ENCODE peak calls at places on chromosomes 4 and X, in six cellular contexts. One of them, this sample, is unnamed.
A peak's percentile ranks its signal among the peaks of the same experiment; 100 is the strongest.

GRCh38 chr4:26321326-26322276 is 787 bp downstream of the RBPJ start:
- DNase-seq in thoracic aorta: no peak
- DNase-seq in endothelial cell of umbilical vein: peak; percentile 41
- DNase-seq in K562: no peak
- DNase-seq in heart right ventricle: no peak
- DNase-seq in right lobe of liver: peak; percentile 54
- DNase-seq in this sample: peak; percentile 41

GRCh38 chrX:97446298-97446882 is 562.7 kb downstream of the RPA4 start:
- DNase-seq in heart right ventricle: no peak
- DNase-seq in thoracic aorta: no peak
- DNase-seq in endothelial cell of umbilical vein: peak; percentile 9
- DNase-seq in right lobe of liver: no peak
- DNase-seq in K562: no peak
- DNase-seq in this sample: no peak

GRCh38 chrX:134880866-134881265 is 109.9 kb upstream of the SMIM10 start:
- DNase-seq in thoracic aorta: no peak
- DNase-seq in K562: no peak
- DNase-seq in right lobe of liver: no peak
- DNase-seq in endothelial cell of umbilical vein: no peak
- DNase-seq in heart right ventricle: no peak
- DNase-seq in this sample: no peak

GRCh38 chrX:148500428-148501120 is at the start of gene AFF2:
- DNase-seq in K562: no peak
- DNase-seq in heart right ventricle: peak; percentile 4
- DNase-seq in endothelial cell of umbilical vein: peak; percentile 11
- DNase-seq in right lobe of liver: peak; percentile 38
- DNase-seq in thoracic aorta: no peak
- DNase-seq in this sample: peak; percentile 64

GRCh38 chrX:108731144-108731543 is 5.2 kb downstream of the IRS4 start:
- DNase-seq in endothelial cell of umbilical vein: no peak
- DNase-seq in thoracic aorta: no peak
- DNase-seq in heart right ventricle: no peak
- DNase-seq in K562: no peak
- DNase-seq in right lobe of liver: no peak
- DNase-seq in this sample: no peak

GRCh38 chr4:100093091-100093866 is 97.0 kb downstream of the DDIT4L start:
- DNase-seq in K562: peak; percentile 62
- DNase-seq in right lobe of liver: peak; percentile 63
- DNase-seq in thoracic aorta: peak; percentile 61
- DNase-seq in heart right ventricle: peak; percentile 83
- DNase-seq in endothelial cell of umbilical vein: peak; percentile 89
- DNase-seq in this sample: peak; percentile 91

GRCh38 chr4:149176019-149176418 is 639.6 kb downstream of the IQCM start:
- DNase-seq in endothelial cell of umbilical vein: no peak
- DNase-seq in heart right ventricle: no peak
- DNase-seq in thoracic aorta: no peak
- DNase-seq in K562: no peak
- DNase-seq in right lobe of liver: no peak
- DNase-seq in this sample: peak; percentile 20

GRCh38 chr4:25913056-25913850 is 767 bp upstream of the SMIM20 start:
- DNase-seq in endothelial cell of umbilical vein: peak; percentile 15
- DNase-seq in K562: no peak
- DNase-seq in thoracic aorta: no peak
- DNase-seq in heart right ventricle: peak; percentile 30
- DNase-seq in right lobe of liver: peak; percentile 41
- DNase-seq in this sample: peak; percentile 60

GRCh38 chr4:123994917-123995316 is 598.3 kb downstream of the SPRY1 start:
- DNase-seq in right lobe of liver: no peak
- DNase-seq in heart right ventricle: no peak
- DNase-seq in endothelial cell of umbilical vein: no peak
- DNase-seq in thoracic aorta: no peak
- DNase-seq in K562: no peak
- DNase-seq in this sample: no peak

GRCh38 chr4:139647952-139648351 is 17.7 kb upstream of the MGST2 start:
- DNase-seq in K562: no peak
- DNase-seq in thoracic aorta: no peak
- DNase-seq in endothelial cell of umbilical vein: no peak
- DNase-seq in heart right ventricle: no peak
- DNase-seq in right lobe of liver: no peak
- DNase-seq in this sample: no peak
- H3K4me3 ChIP-seq in K562: no peak overlapping the region
- H3K4me3 ChIP-seq in thoracic aorta: no peak overlapping the region
- H3K4me3 ChIP-seq in endothelial cell of umbilical vein: no peak overlapping the region
- H3K4me3 ChIP-seq in heart right ventricle: no peak overlapping the region
- H3K4me3 ChIP-seq in right lobe of liver: no peak overlapping the region
- H3K4me3 ChIP-seq in this sample: no peak overlapping the region

DNA sequence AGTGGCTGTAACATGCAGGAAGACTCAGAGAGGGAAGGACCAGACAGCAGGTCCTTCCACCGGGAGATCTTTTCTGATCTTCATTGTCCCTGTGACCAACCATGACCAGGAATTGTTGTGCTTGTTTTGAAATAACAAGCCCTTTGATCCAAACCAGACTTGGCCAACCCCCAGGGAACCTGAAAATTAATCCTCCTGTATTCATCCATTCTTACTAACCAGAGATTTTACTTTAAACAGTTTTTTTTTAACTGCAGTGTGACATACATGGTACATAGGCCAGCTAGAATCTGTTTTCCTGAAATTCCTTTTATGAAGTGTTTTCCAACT is 4.0 kb downstream of the WFS1 start:
- DNase-seq in endothelial cell of umbilical vein: no peak
- DNase-seq in K562: no peak
- DNase-seq in heart right ventricle: no peak
- DNase-seq in right lobe of liver: no peak
- DNase-seq in thoracic aorta: no peak
- DNase-seq in this sample: no peak
- H3K4me1 ChIP-seq in endothelial cell of umbilical vein: peaks cover 24% of the 10 kb centered on the region
- H3K4me1 ChIP-seq in K562: peaks cover 16% of the 10 kb centered on the region
- H3K4me1 ChIP-seq in heart right ventricle: peaks cover 88% of the 10 kb centered on the region
- H3K4me1 ChIP-seq in right lobe of liver: peaks cover 4% of the 10 kb centered on the region
- H3K4me1 ChIP-seq in thoracic aorta: peaks cover 88% of the 10 kb centered on the region
- H3K4me1 ChIP-seq in this sample: peaks cover 38% of the 10 kb centered on the region

GRCh38 chr4:185396724-185397402 is at the start of gene ANKRD37:
- DNase-seq in K562: peak; percentile 43
- DNase-seq in thoracic aorta: no peak
- DNase-seq in endothelial cell of umbilical vein: peak; percentile 69
- DNase-seq in heart right ventricle: peak; percentile 23
- DNase-seq in right lobe of liver: peak; percentile 68
- DNase-seq in this sample: peak; percentile 47

GRCh38 chr4:185395255-185395955 is at the start of gene LRP2BP:
- DNase-seq in heart right ventricle: no peak
- DNase-seq in endothelial cell of umbilical vein: peak; percentile 46
- DNase-seq in thoracic aorta: no peak
- DNase-seq in K562: no peak
- DNase-seq in right lobe of liver: no peak
- DNase-seq in this sample: no peak

GRCh38 chr4:185392156-185392555 is 3.6 kb downstream of the LRP2BP start:
- DNase-seq in right lobe of liver: no peak
- DNase-seq in heart right ventricle: no peak
- DNase-seq in endothelial cell of umbilical vein: no peak
- DNase-seq in K562: no peak
- DNase-seq in thoracic aorta: no peak
- DNase-seq in this sample: no peak

GRCh38 chr4:185395956-185396723 is 416 bp upstream of the LRP2BP start:
- DNase-seq in thoracic aorta: peak; percentile 80
- DNase-seq in endothelial cell of umbilical vein: peak; percentile 99
- DNase-seq in right lobe of liver: peak; percentile 98
- DNase-seq in heart right ventricle: peak; percentile 96
- DNase-seq in K562: peak; percentile 99
- DNase-seq in this sample: peak; percentile 97

GRCh38 chr4:185394568-185395254 is 1.0 kb downstream of the LRP2BP start:
- DNase-seq in right lobe of liver: no peak
- DNase-seq in thoracic aorta: no peak
- DNase-seq in heart right ventricle: no peak
- DNase-seq in K562: no peak
- DNase-seq in endothelial cell of umbilical vein: peak; percentile 28
- DNase-seq in this sample: no peak
- H3K27ac ChIP-seq in right lobe of liver: peak overlapping the region; percentile 100
- H3K27ac ChIP-seq in thoracic aorta: no peak overlapping the region
- H3K27ac ChIP-seq in heart right ventricle: peak overlapping the region; percentile 99
- H3K27ac ChIP-seq in K562: peak overlapping the region; percentile 94
- H3K27ac ChIP-seq in endothelial cell of umbilical vein: peak overlapping the region; percentile 96
- H3K27ac ChIP-seq in this sample: no peak overlapping the region

GRCh38 chrX:39837688-39838087 is 260.1 kb downstream of the BCOR start:
- DNase-seq in heart right ventricle: no peak
- DNase-seq in thoracic aorta: no peak
- DNase-seq in K562: no peak
- DNase-seq in right lobe of liver: no peak
- DNase-seq in endothelial cell of umbilical vein: no peak
- DNase-seq in this sample: no peak
- H3K4me3 ChIP-seq in heart right ventricle: no peak overlapping the region
- H3K4me3 ChIP-seq in thoracic aorta: no peak overlapping the region
- H3K4me3 ChIP-seq in K562: no peak overlapping the region
- H3K4me3 ChIP-seq in right lobe of liver: no peak overlapping the region
- H3K4me3 ChIP-seq in endothelial cell of umbilical vein: no peak overlapping the region
- H3K4me3 ChIP-seq in this sample: no peak overlapping the region

DNA sequence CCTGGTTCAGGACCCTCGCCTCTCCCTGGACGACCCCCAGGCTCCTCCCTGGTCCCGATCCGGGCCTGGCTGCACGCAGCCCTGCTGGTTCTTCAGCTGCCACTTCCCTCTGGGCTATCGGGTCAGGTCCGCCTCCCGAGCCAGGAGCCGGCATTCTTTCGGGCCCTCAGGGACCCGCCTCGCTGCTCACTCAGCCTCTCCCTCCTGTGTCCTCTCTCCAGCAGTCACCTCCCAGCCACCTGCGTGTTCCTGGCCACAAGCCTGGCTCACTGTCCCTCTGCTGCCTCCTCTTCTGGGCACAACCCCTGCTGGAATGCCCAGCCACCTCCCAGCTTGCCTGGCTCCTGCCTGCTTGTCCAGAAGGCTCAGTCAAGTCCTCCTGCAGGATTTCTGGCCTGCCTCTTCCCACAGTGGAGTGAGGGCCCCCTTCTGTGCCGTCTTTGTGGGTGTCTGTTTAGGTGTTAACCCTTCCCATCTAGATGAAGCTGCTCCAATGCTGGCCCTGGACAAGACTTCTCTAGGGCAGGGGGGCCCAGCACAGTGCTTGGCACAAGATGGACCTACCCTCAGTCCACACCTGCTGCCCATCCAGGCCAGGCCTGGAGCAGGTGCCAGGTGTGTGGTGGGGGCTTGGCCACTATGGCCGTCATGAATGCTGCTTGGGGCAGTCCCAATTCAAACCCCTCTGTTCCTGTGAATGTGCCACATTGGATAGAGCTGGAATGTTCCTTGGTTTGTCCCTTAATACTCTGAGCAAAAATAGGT is 2.2 kb downstream of the WFS1 start:
- DNase-seq in heart right ventricle: peak; percentile 51
- DNase-seq in thoracic aorta: no peak
- DNase-seq in K562: no peak
- DNase-seq in right lobe of liver: peak; percentile 80
- DNase-seq in endothelial cell of umbilical vein: no peak
- DNase-seq in this sample: peak; percentile 80
- H3K4me1 ChIP-seq in heart right ventricle: peaks cover 71% of the 10 kb centered on the region
- H3K4me1 ChIP-seq in thoracic aorta: peaks cover 72% of the 10 kb centered on the region
- H3K4me1 ChIP-seq in K562: peaks cover 16% of the 10 kb centered on the region
- H3K4me1 ChIP-seq in right lobe of liver: peaks cover 4% of the 10 kb centered on the region
- H3K4me1 ChIP-seq in endothelial cell of umbilical vein: peaks cover 15% of the 10 kb centered on the region
- H3K4me1 ChIP-seq in this sample: peaks cover 29% of the 10 kb centered on the region

GRCh38 chr4:153649572-153649991 is 34.5 kb upstream of the TLR2 start:
- DNase-seq in endothelial cell of umbilical vein: peak; percentile 21
- DNase-seq in right lobe of liver: no peak
- DNase-seq in thoracic aorta: no peak
- DNase-seq in heart right ventricle: no peak
- DNase-seq in K562: no peak
- DNase-seq in this sample: no peak

GRCh38 chr4:153651961-153652784 is 31.9 kb upstream of the TLR2 start:
- DNase-seq in heart right ventricle: no peak
- DNase-seq in right lobe of liver: no peak
- DNase-seq in endothelial cell of umbilical vein: no peak
- DNase-seq in thoracic aorta: no peak
- DNase-seq in K562: no peak
- DNase-seq in this sample: no peak

GRCh38 chr4:153651041-153651960 is 32.8 kb upstream of the TLR2 start:
- DNase-seq in thoracic aorta: no peak
- DNase-seq in heart right ventricle: peak; percentile 50
- DNase-seq in K562: no peak
- DNase-seq in endothelial cell of umbilical vein: no peak
- DNase-seq in right lobe of liver: peak; percentile 50
- DNase-seq in this sample: peak; percentile 45

GRCh38 chr4:153655928-153656327 is 28.2 kb upstream of the TLR2 start:
- DNase-seq in thoracic aorta: peak; percentile 50
- DNase-seq in heart right ventricle: no peak
- DNase-seq in right lobe of liver: peak; percentile 62
- DNase-seq in K562: no peak
- DNase-seq in endothelial cell of umbilical vein: no peak
- DNase-seq in this sample: peak; percentile 61

DNA sequence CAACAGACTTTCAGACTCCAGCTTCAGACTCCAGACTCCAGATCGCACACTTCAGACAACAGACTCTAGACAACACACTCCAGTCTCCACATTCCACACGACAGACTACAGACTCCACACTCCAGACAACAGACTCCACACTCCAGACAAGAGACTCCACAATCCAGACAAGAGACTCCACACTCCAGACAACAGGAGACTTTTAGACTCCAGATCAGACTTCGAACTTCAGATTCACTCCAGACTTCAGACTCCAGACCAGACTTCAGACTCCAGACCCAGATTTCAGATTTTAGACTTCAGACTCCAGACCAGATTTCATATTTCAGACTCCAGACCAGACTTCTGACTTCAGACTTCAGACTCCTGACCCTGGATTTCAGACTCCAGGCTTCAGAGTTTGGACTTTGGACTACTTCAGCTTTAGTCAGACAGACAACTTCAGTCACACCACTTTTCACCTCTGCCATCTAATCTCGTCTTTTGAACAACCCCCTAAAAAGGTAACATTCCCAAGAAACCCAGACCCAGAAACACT is 29.0 kb upstream of the TLR2 start:
- DNase-seq in thoracic aorta: no peak
- DNase-seq in endothelial cell of umbilical vein: no peak
- DNase-seq in heart right ventricle: no peak
- DNase-seq in right lobe of liver: no peak
- DNase-seq in K562: no peak
- DNase-seq in this sample: no peak
- H3K27ac ChIP-seq in thoracic aorta: peak overlapping the region; percentile 63
- H3K27ac ChIP-seq in endothelial cell of umbilical vein: no peak overlapping the region
- H3K27ac ChIP-seq in heart right ventricle: no peak overlapping the region
- H3K27ac ChIP-seq in right lobe of liver: peak overlapping the region; percentile 41
- H3K27ac ChIP-seq in K562: no peak overlapping the region
- H3K27ac ChIP-seq in this sample: peak overlapping the region; percentile 81

GRCh38 chr4:163592207-163592606 is 97.7 kb downstream of the TMA16 start:
- DNase-seq in endothelial cell of umbilical vein: no peak
- DNase-seq in heart right ventricle: no peak
- DNase-seq in K562: no peak
- DNase-seq in thoracic aorta: no peak
- DNase-seq in right lobe of liver: no peak
- DNase-seq in this sample: no peak

GRCh38 chr4:163587867-163588266 is 93.4 kb downstream of the TMA16 start:
- DNase-seq in right lobe of liver: no peak
- DNase-seq in thoracic aorta: no peak
- DNase-seq in endothelial cell of umbilical vein: no peak
- DNase-seq in K562: no peak
- DNase-seq in heart right ventricle: no peak
- DNase-seq in this sample: no peak

GRCh38 chr4:163590609-163591264 is 96.2 kb downstream of the TMA16 start:
- DNase-seq in heart right ventricle: no peak
- DNase-seq in right lobe of liver: no peak
- DNase-seq in thoracic aorta: no peak
- DNase-seq in endothelial cell of umbilical vein: no peak
- DNase-seq in K562: no peak
- DNase-seq in this sample: no peak

GRCh38 chr4:163590103-163590502 is 95.6 kb downstream of the TMA16 start:
- DNase-seq in endothelial cell of umbilical vein: no peak
- DNase-seq in K562: no peak
- DNase-seq in heart right ventricle: no peak
- DNase-seq in thoracic aorta: no peak
- DNase-seq in right lobe of liver: no peak
- DNase-seq in this sample: no peak

GRCh38 chr4:163591614-163592020 is 97.1 kb downstream of the TMA16 start:
- DNase-seq in endothelial cell of umbilical vein: no peak
- DNase-seq in heart right ventricle: no peak
- DNase-seq in K562: no peak
- DNase-seq in thoracic aorta: no peak
- DNase-seq in right lobe of liver: no peak
- DNase-seq in this sample: no peak
- H3K4me3 ChIP-seq in endothelial cell of umbilical vein: no peak overlapping the region
- H3K4me3 ChIP-seq in heart right ventricle: no peak overlapping the region
- H3K4me3 ChIP-seq in K562: no peak overlapping the region
- H3K4me3 ChIP-seq in thoracic aorta: no peak overlapping the region
- H3K4me3 ChIP-seq in right lobe of liver: no peak overlapping the region
- H3K4me3 ChIP-seq in this sample: no peak overlapping the region

This sample was measured in right cardiac atrium.